ENCODE peak calls at places on chromosomes 3 and 15, in five cellular contexts. O is HCT116, C is Panc1, A is stomach, M is SK-N-SH. G is an unnamed sample.

GRCh38 chr3:184773341-184774186 is 38.4 kb upstream of the VPS8 start:
- DNase-seq in O (no peak), C (no peak), A (no peak), M (peak; percentile 77), G (no peak)

GRCh38 chr3:143975549-143976152 is 4.0 kb downstream of the DIPK2A start:
- DNase-seq in O (no peak), C (no peak), A (no peak), M (no peak), G (no peak)

GRCh38 chr15:95152741-95153140 is 921.4 kb downstream of the MCTP2 start:
- DNase-seq in O (no peak), C (no peak), A (no peak), M (no peak), G (no peak)

GRCh38 chr3:55511895-55512585 is 24.9 kb upstream of the WNT5A start:
- DNase-seq in O (no peak), C (no peak), A (no peak), M (no peak), G (no peak)

GRCh38 chr3:152197451-152197850 is 71.3 kb upstream of the MBNL1 start:
- DNase-seq in O (no peak), C (no peak), A (no peak), M (no peak), G (no peak)

GRCh38 chr3:179513867-179514266 is 48.9 kb upstream of the ACTL6A start:
- DNase-seq in O (no peak), C (no peak), A (no peak), M (no peak), G (no peak)

GRCh38 chr15:49155834-49156627 is 632 bp upstream of the COPS2 start:
- DNase-seq in O (no peak), C (no peak), A (no peak), M (peak; percentile 33), G (no peak)

GRCh38 chr3:138459619-138460535 is 25.5 kb downstream of the ESYT3 start:
- DNase-seq in O (no peak), C (no peak), A (no peak), M (no peak), G (peak; percentile 41)

GRCh38 chr3:40979962-40980361 is 219.3 kb upstream of the CTNNB1 start:
- DNase-seq in O (no peak), C (no peak), A (no peak), M (no peak), G (no peak)

GRCh38 chr15:39171944-39172368 is 408.9 kb upstream of the THBS1 start:
- DNase-seq in O (peak; percentile 82), C (peak; percentile 86), A (peak; percentile 56), M (peak; percentile 31), G (no peak)

GRCh38 chr3:126447456-126448106 is 28.1 kb downstream of the ZXDC start:
- DNase-seq in O (no peak), C (no peak), A (peak; percentile 19), M (no peak), G (no peak)

GRCh38 chr15:74317820-74318375 is 49.5 kb downstream of the CYP11A1 start:
- DNase-seq in O (no peak), C (no peak), A (no peak), M (peak; percentile 42), G (peak; percentile 85)

GRCh38 chr3:12370758-12371157 is 81.9 kb downstream of the PPARG start:
- DNase-seq in O (peak; percentile 44), C (no peak), A (no peak), M (peak; percentile 2), G (no peak)

GRCh38 chr3:111954228-111954990 is 24.4 kb upstream of the ABHD10 start:
- DNase-seq in O (no peak), C (no peak), A (no peak), M (no peak), G (no peak)

GRCh38 chr3:119195911-119196310 is 22.5 kb downstream of the UPK1B start:
- DNase-seq in O (no peak), C (no peak), A (no peak), M (no peak), G (no peak)

GRCh38 chr15:63296195-63296594 is 18.8 kb downstream of the APH1B start:
- DNase-seq in O (no peak), C (no peak), A (no peak), M (no peak), G (no peak)

GRCh38 chr15:80160570-80161156 is 7.9 kb downstream of the FAH start:
- DNase-seq in O (no peak), C (no peak), A (no peak), M (no peak), G (no peak)

GRCh38 chr3:11784962-11785361 is 61.7 kb downstream of the TAMM41 start:
- DNase-seq in O (no peak), C (no peak), A (no peak), M (peak; percentile 39), G (no peak)

GRCh38 chr3:13594146-13594545 is 45.2 kb downstream of the FBLN2 start:
- DNase-seq in O (no peak), C (no peak), A (no peak), M (no peak), G (no peak)

GRCh38 chr3:121111914-121112612 is 204.1 kb downstream of the STXBP5L start:
- DNase-seq in O (no peak), C (no peak), A (no peak), M (no peak), G (no peak)

GRCh38 chr15:61951949-61952348 is 108.3 kb downstream of the VPS13C start:
- DNase-seq in O (no peak), C (no peak), A (peak; percentile 25), M (no peak), G (no peak)

GRCh38 chr15:27412413-27412812 is 441.4 kb downstream of the GABRG3 start:
- DNase-seq in O (no peak), C (no peak), A (no peak), M (no peak), G (no peak)

GRCh38 chr15:71228403-71228802 is 113.1 kb downstream of the THSD4 start:
- DNase-seq in O (no peak), C (no peak), A (no peak), M (no peak), G (no peak)

GRCh38 chr3:14565791-14566588 is 25.8 kb upstream of the GRIP2 start:
- DNase-seq in O (no peak), C (no peak), A (peak; percentile 35), M (peak; percentile 64), G (no peak)

GRCh38 chr15:70722266-70723123 is 40.9 kb downstream of the UACA start:
- DNase-seq in O (peak; percentile 45), C (no peak), A (no peak), M (peak; percentile 52), G (no peak)

GRCh38 chr3:66423791-66424190 is 77.0 kb downstream of the LRIG1 start:
- DNase-seq in O (no peak), C (no peak), A (no peak), M (no peak), G (no peak)

GRCh38 chr3:177731644-177732268 is 534.5 kb upstream of the TBL1XR1 start:
- DNase-seq in O (no peak), C (no peak), A (no peak), M (no peak), G (no peak)

GRCh38 chr15:45347033-45347432 is 31.3 kb downstream of the GATM start:
- DNase-seq in O (no peak), C (no peak), A (no peak), M (no peak), G (no peak)

GRCh38 chr3:44932986-44933944 is 42.7 kb downstream of the ZDHHC3 start:
- DNase-seq in O (no peak), C (no peak), A (no peak), M (no peak), G (no peak)

GRCh38 chr3:140166908-140167599 is 232.1 kb downstream of the CLSTN2 start:
- DNase-seq in O (no peak), C (no peak), A (no peak), M (no peak), G (no peak)

GRCh38 chr15:64030123-64030522 is 16.2 kb downstream of the DAPK2 start:
- DNase-seq in O (no peak), C (no peak), A (no peak), M (no peak), G (no peak)

GRCh38 chr15:82921242-82921641 is 31.3 kb downstream of the HOMER2 start:
- DNase-seq in O (no peak), C (no peak), A (peak; percentile 59), M (no peak), G (no peak)

GRCh38 chr15:50813865-50814264 is 48.4 kb upstream of the SPPL2A start:
- DNase-seq in O (no peak), C (no peak), A (no peak), M (no peak), G (no peak)

GRCh38 chr15:37221671-37222207 is 121.4 kb upstream of the MEIS2 start:
- DNase-seq in O (no peak), C (no peak), A (no peak), M (peak; percentile 7), G (no peak)

GRCh38 chr15:62927196-62927595 is 115.4 kb upstream of the TPM1 start:
- DNase-seq in O (no peak), C (no peak), A (no peak), M (no peak), G (no peak)

GRCh38 chr15:88909956-88910831 is 3.0 kb downstream of the MFGE8 start:
- DNase-seq in O (no peak), C (no peak), A (no peak), M (no peak), G (no peak)

GRCh38 chr3:134362221-134362620 is 12.0 kb downstream of the AMOTL2 start:
- DNase-seq in O (no peak), C (no peak), A (no peak), M (no peak), G (peak; percentile 44)

GRCh38 chr3:69744507-69744906 is 5.2 kb downstream of the MITF start:
- DNase-seq in O (no peak), C (no peak), A (no peak), M (no peak), G (no peak)
- H3K4me1 ChIP-seq in O (peaks cover 8% of the 10 kb centered on the region), C (no peaks in the 10 kb centered on the region), A (peaks cover 68% of the 10 kb centered on the region), M (no peaks in the 10 kb centered on the region), G (peaks cover 57% of the 10 kb centered on the region)

DNA sequence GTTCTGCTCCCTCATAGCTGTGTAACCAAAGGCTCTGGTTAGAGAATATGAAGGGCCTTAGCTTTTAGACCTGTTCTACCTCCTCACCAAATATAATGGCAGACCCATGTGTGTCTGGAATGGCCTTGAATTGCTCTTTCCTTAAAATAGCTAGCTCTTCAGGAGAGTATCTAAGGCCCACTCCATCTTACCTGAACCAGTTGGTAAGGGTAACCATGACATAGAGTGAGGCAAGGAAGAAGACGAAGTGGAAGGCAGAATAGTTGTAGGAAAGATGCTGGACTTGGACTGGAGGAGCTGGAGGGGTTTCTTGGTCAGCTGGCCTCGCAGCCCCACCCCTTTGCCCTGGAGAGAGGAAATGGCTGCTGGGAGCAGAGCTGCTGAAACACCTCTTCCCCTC is 3.1 kb downstream of the SERF2 start:
- DNase-seq in O (no peak), C (no peak), A (no peak), M (no peak), G (no peak)
- TF ChIP-seq POLR2AphosphoS5 in O (no peak), C (peak; percentile 44), A (no peak), M (no peak), G (no peak)

GRCh38 chr3:195526492-195526891 is 16.6 kb downstream of the PPP1R2 start:
- DNase-seq in O (no peak), C (no peak), A (no peak), M (no peak), G (no peak)
- H3K4me1 ChIP-seq in O (no peaks in the 10 kb centered on the region), C (no peaks in the 10 kb centered on the region), A (peaks cover 6% of the 10 kb centered on the region), M (no peaks in the 10 kb centered on the region), G (no peaks in the 10 kb centered on the region)

DNA sequence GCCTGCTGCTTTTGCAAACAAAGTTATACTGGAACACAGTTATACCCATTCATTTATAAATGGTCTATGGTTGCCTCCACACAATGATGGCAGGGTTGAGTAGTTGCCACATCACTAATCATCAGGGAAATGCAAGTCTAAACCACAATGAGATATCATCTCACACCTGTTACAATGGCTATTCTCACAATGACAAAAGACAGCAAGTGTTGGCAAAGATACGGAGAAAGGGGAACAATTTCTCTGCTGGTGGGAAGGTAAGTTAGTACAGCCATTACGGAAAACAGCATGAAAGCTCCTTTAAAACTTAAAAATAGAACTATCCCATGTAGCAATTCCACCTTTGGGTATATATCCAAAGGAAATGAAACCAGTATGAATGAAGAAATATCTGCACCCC is 261.4 kb downstream of the TJP1 start:
- DNase-seq in O (no peak), C (no peak), A (no peak), M (no peak), G (no peak)
- TF ChIP-seq POLR2AphosphoS5 in O (no peak), C (no peak), A (no peak), M (no peak), G (no peak)